ENCODE peak calls at places on chromosome 3, in four cellular contexts. Y is effector memory CD8-positive, alpha-beta T cell; I is fibroblast of gingiva; K is body of pancreas. X is an unnamed sample.

GRCh38 chr3:17041009-17041408 is 156.3 kb downstream of the PLCL2 start:
- DNase-seq in Y (no peak), I (no peak), K (no peak), X (no peak)

GRCh38 chr3:76063019-76063418 is 277.7 kb upstream of the ZNF717 start:
- DNase-seq in Y (no peak), I (peak; percentile 68), K (no peak), X (no peak)

GRCh38 chr3:44674211-44674610 is 25.7 kb downstream of the ZNF35 start:
- DNase-seq in Y (no peak), I (no peak), K (no peak), X (no peak)

GRCh38 chr3:126512026-126512425 is 5.5 kb downstream of the UROC1 start:
- DNase-seq in Y (no peak), I (no peak), K (no peak), X (no peak)

GRCh38 chr3:138187296-138188012 is at the start of gene ARMC8:
- DNase-seq in Y (no peak), I (peak; percentile 41), K (peak; percentile 74), X (no peak)

GRCh38 chr3:55790596-55791350 is 303.7 kb upstream of the WNT5A start:
- DNase-seq in Y (no peak), I (no peak), K (no peak), X (no peak)

GRCh38 chr3:48573973-48574585 is 10.5 kb upstream of the UCN2 start:
- DNase-seq in Y (no peak), I (no peak), K (no peak), X (no peak)

GRCh38 chr3:58198804-58199203 is 12.0 kb downstream of the DNASE1L3 start:
- DNase-seq in Y (no peak), I (no peak), K (no peak), X (no peak)

GRCh38 chr3:25165306-25165705 is 262.8 kb upstream of the RARB start:
- DNase-seq in Y (no peak), I (no peak), K (no peak), X (no peak)

GRCh38 chr3:46284981-46285683 is 42.9 kb downstream of the CCR3 start:
- DNase-seq in Y (peak; percentile 47), I (no peak), K (no peak), X (peak; percentile 77)

GRCh38 chr3:196918968-196919367 is 23.4 kb downstream of the NCBP2 start:
- DNase-seq in Y (no peak), I (no peak), K (no peak), X (no peak)

GRCh38 chr3:128145279-128145678 is 8.0 kb upstream of the EEFSEC start:
- DNase-seq in Y (no peak), I (no peak), K (no peak), X (no peak)

GRCh38 chr3:94258851-94259250 is 196.0 kb downstream of the NSUN3 start:
- DNase-seq in Y (no peak), I (no peak), K (no peak), X (no peak)

GRCh38 chr3:98994128-98994762 is 92.8 kb upstream of the DCBLD2 start:
- DNase-seq in Y (no peak), I (peak; percentile 55), K (no peak), X (no peak)

GRCh38 chr3:196990654-196991053 is 22.0 kb upstream of the PIGZ start:
- DNase-seq in Y (no peak), I (no peak), K (no peak), X (no peak)

GRCh38 chr3:5729852-5730251 is 542.3 kb downstream of the EDEM1 start:
- DNase-seq in Y (no peak), I (no peak), K (no peak), X (no peak)

GRCh38 chr3:39426321-39426720 is 19.8 kb downstream of the RPSA start:
- DNase-seq in Y (no peak), I (no peak), K (no peak), X (no peak)